ENCODE peak calls at places on chromosomes 12 and 14, in four cellular contexts. U is mesendoderm, D is H9, S is H1. I is an unnamed sample.

GRCh38 chr14:77204457-77204796 is 22.8 kb downstream of the TMEM63C start:
- DNase-seq in U (no peak), D (no peak), S (no peak), I (no peak)

GRCh38 chr12:121784460-121784859 is 9.0 kb downstream of the RHOF start:
- DNase-seq in U (no peak), D (no peak), S (no peak), I (peak; percentile 93)

GRCh38 chr14:75476274-75476995 is 45.8 kb upstream of the BATF start:
- DNase-seq in U (peak; percentile 40), D (peak; percentile 54), S (no peak), I (peak; percentile 29)

GRCh38 chr14:54529811-54530210 is 20.1 kb downstream of the CGRRF1 start:
- DNase-seq in U (no peak), D (no peak), S (no peak), I (peak; percentile 68)

GRCh38 chr12:3527736-3528135 is 36.7 kb downstream of the PRMT8 start:
- DNase-seq in U (no peak), D (no peak), S (no peak), I (no peak)

GRCh38 chr14:103875010-103875409 is 27.6 kb upstream of the PPP1R13B start:
- DNase-seq in U (no peak), D (no peak), S (no peak), I (no peak)

GRCh38 chr14:67372833-67373232 is 12.7 kb downstream of the EIF2S1 start:
- DNase-seq in U (no peak), D (no peak), S (no peak), I (no peak)

GRCh38 chr14:93914278-93914677 is 12.9 kb upstream of the FAM181A start:
- DNase-seq in U (no peak), D (no peak), S (no peak), I (no peak)

GRCh38 chr14:50714452-50715073 is 46.5 kb upstream of the SAV1 start:
- DNase-seq in U (peak; percentile 45), D (no peak), S (no peak), I (peak; percentile 38)

GRCh38 chr12:34287437-34287836 is 265.1 kb downstream of the ALG10 start:
- DNase-seq in U (no peak), D (peak; percentile 5), S (no peak), I (no peak)

GRCh38 chr12:51941011-51941561 is 10.4 kb upstream of the ACVR1B start:
- DNase-seq in U (no peak), D (no peak), S (no peak), I (peak; percentile 77)

GRCh38 chr14:37035401-37035800 is 137.0 kb downstream of the SLC25A21 start:
- DNase-seq in U (no peak), D (no peak), S (no peak), I (no peak)

GRCh38 chr14:56754966-56755365 is 55.3 kb downstream of the OTX2 start:
- DNase-seq in U (no peak), D (no peak), S (no peak), I (no peak)

GRCh38 chr12:50110127-50110761 is 1.8 kb upstream of the COX14 start:
- DNase-seq in U (peak; percentile 36), D (no peak), S (peak; percentile 48), I (no peak)

DNA sequence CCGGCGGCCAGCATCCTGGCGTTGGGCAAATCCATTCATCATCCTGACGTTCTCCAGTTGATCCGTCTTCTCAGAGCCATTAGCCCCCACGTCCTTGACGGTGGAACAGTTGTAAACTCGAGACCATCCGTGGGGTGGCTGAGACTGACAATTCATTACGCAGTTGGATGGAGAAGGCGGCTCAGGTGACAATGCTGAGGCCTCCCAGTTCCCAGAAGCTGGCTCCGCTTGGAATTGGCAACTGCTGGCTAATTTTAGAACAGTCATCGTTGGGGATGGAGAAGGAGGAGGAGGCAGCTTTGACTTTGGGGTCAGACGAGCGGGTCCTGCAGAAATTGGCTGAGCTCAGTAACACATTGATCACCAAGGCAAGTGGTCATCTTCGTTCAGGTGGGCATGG is 186.5 kb downstream of the PHETA1 start:
- DNase-seq in U (no peak), D (no peak), S (no peak), I (no peak)
- H4K5ac ChIP-seq in U (no peak overlapping the region), D (no peak overlapping the region), S (no peak overlapping the region), I (no peak overlapping the region)

DNA sequence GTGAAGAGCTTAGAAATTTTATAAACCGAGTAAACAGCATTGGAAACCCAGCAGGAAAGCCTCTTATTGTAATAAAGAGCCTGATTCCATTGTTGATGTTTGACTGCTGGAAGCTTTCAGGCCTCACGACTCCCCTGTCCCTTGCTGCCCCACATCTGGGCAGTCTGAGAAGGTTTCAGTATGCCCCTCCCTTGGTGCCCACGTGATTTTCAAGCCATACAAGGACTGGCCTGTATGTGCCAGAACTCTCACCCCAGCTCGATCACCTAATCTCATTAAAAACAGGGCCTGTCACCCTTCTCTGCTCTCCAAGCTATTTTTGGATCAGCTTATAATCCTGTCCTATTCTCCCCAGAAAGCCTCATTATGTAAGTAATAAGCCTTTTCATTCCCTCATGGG is 7.5 kb upstream of the PYROXD1 start:
- DNase-seq in U (peak; percentile 38), D (no peak), S (no peak), I (no peak)
- H4K5ac ChIP-seq in U (no peak overlapping the region), D (no peak overlapping the region), S (no peak overlapping the region), I (no peak overlapping the region)

GRCh38 chr14:92539875-92540274 is 26.3 kb downstream of the RIN3 start:
- DNase-seq in U (no peak), D (no peak), S (no peak), I (peak; percentile 56)
- H4K5ac ChIP-seq in U (no peak overlapping the region), D (no peak overlapping the region), S (no peak overlapping the region), I (peak overlapping the region; percentile 31)

DNA sequence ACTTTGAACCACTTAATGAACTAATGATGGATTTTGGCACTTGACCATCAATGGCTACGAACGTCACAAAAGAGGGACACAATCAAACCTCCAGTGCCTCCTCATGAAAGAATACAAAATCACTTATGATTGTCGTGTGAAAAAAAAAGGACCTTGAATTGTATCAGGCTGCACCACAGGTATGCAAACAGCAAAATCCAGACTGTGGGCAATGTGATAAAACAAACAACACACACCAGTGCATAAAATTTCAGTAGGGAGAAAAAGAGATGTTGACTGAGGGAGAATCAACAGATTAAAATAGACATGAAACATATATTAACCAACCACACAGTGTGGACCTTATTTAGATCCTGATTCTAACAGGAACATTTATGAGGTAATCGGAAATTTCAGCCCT is 2.6 kb downstream of the TSPAN8 start:
- DNase-seq in U (no peak), D (no peak), S (no peak), I (no peak)
- H4K5ac ChIP-seq in U (no peak overlapping the region), D (no peak overlapping the region), S (no peak overlapping the region), I (no peak overlapping the region)

GRCh38 chr12:122858591-122859302 is 23.5 kb downstream of the HIP1R start:
- DNase-seq in U (no peak), D (no peak), S (no peak), I (no peak)

GRCh38 chr12:122855985-122856831 is 21.0 kb downstream of the HIP1R start:
- DNase-seq in U (no peak), D (no peak), S (no peak), I (no peak)

GRCh38 chr12:122856999-122857671 is 21.9 kb downstream of the HIP1R start:
- DNase-seq in U (no peak), D (no peak), S (no peak), I (peak; percentile 85)

GRCh38 chr12:122859303-122860051 is 24.2 kb downstream of the HIP1R start:
- DNase-seq in U (no peak), D (no peak), S (no peak), I (no peak)

GRCh38 chr12:122858171-122858570 is 22.9 kb downstream of the HIP1R start:
- DNase-seq in U (no peak), D (no peak), S (no peak), I (no peak)
- H4K5ac ChIP-seq in U (no peak overlapping the region), D (no peak overlapping the region), S (no peak overlapping the region), I (no peak overlapping the region)

DNA sequence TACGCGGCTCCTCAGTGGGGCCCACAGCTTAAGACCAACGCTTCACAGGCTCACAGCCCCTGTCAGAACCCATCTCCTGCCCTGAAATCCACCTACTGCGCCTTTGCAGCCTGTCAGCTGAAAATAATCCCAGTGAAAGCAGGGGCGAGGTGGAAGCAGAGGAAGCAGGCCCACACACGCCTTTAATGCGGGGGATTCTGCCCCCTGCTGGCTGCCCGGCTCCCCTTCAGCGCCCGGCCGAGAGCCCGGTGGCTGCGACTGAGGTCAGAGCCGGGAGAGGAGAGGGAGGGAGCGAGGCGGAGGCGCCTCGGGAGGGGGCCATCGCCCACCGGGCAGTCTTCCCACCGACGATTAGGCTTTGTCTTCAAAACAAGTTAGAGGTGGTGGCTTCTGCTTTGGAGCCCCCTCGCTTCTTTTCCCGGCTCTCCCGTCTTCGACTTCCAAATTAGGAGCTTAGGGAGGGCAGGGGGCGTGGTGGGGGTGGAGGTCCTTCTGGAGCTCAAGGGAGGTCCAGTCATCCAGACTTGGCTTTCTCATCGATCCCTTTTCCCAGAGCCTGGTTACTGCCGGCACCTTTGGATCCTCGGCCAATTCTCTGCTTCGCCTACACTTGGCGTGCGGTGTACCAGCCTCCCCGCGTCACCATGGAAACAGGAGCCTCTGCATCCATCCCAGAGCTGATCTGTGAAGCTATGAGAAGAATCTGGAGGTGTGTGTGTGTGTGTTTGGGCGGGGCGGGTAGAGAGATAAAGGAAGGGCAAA is 25.2 kb upstream of the RND1 start:
- DNase-seq in U (peak; percentile 90), D (peak; percentile 95), S (peak; percentile 96), I (peak; percentile 62)
- H4K5ac ChIP-seq in U (no peak overlapping the region), D (no peak overlapping the region), S (no peak overlapping the region), I (no peak overlapping the region)

I was measured in IMR-90.